ENCODE peak calls at places on chromosome 18, in seven cellular contexts. U is stimulated activated CD4-positive, alpha-beta T cell treated with anti-CD3 and anti-CD28 coated beads, TNF-alpha, amount 100 ng/mL, for 24 hours; Z is spleen; C is type B pancreatic cell; W is C1 segment of cervical spinal cord; M is activated CD8-positive, alpha-beta memory T cell treated with anti-CD3 and anti-CD28 coated beads, Interleukin-2, amount 50 U/mL, for 4 hours; L is NCI-H526. K is an unnamed sample.

GRCh38 chr18:32383040-32383819 is 87.5 kb downstream of the GAREM1 start:
- DNase-seq in M (no peak), Z (no peak), C (no peak), W (no peak), L (no peak), U (no peak), K (peak)

GRCh38 chr18:79916546-79917350 is 34.7 kb downstream of the SLC66A2 start:
- DNase-seq in W (no peak), C (peak), M (no peak), L (no peak), U (no peak), Z (peak), K (no peak)

GRCh38 chr18:70331456-70332097 is 42.7 kb downstream of the SOCS6 start:
- DNase-seq in C (no peak), M (no peak), W (no peak), U (no peak), Z (no peak), L (no peak), K (no peak)

GRCh38 chr18:28065793-28066186 is 111.1 kb downstream of the CDH2 start:
- DNase-seq in C (no peak), Z (no peak), U (no peak), M (no peak), L (no peak), W (no peak), K (no peak)

GRCh38 chr18:35049111-35050003 is 8.1 kb downstream of the MAPRE2 start:
- DNase-seq in Z (no peak), W (no peak), U (no peak), L (no peak), M (no peak), C (no peak), K (no peak)

GRCh38 chr18:9613550-9614400 is 584 bp downstream of the PPP4R1 start:
- DNase-seq in L (peak), M (peak), C (peak), U (no peak), Z (peak), W (peak), K (peak)

GRCh38 chr18:14086459-14087231 is 45.6 kb downstream of the ZNF519 start:
- DNase-seq in W (peak), U (no peak), L (peak), C (no peak), M (no peak), Z (no peak), K (peak)

GRCh38 chr18:77366725-77367641 is 117.3 kb downstream of the GALR1 start:
- DNase-seq in W (peak), L (peak), M (no peak), C (no peak), U (no peak), Z (no peak), K (no peak)

GRCh38 chr18:72868666-72869661 is 1.2 kb upstream of the NETO1 start:
- DNase-seq in Z (peak), W (no peak), L (no peak), M (no peak), C (no peak), U (no peak), K (no peak)

GRCh38 chr18:45274026-45274425 is 341.2 kb upstream of the SLC14A2 start:
- DNase-seq in C (no peak), W (no peak), L (no peak), Z (no peak), M (no peak), U (no peak), K (no peak)

GRCh38 chr18:49050462-49050861 is 99.7 kb upstream of the SMAD7 start:
- DNase-seq in U (no peak), Z (no peak), W (no peak), M (no peak), C (no peak), L (no peak), K (no peak)

GRCh38 chr18:21053127-21053526 is 58.5 kb downstream of the ROCK1 start:
- DNase-seq in U (no peak), C (no peak), L (no peak), M (no peak), Z (no peak), W (no peak), K (peak)

GRCh38 chr18:1383465-1383864 is 478.8 kb downstream of the ADCYAP1 start:
- DNase-seq in W (no peak), Z (no peak), M (no peak), U (no peak), C (no peak), L (no peak), K (no peak)

GRCh38 chr18:72612894-72613537 is 68.9 kb upstream of the CBLN2 start:
- DNase-seq in Z (no peak), W (no peak), U (no peak), C (no peak), L (no peak), M (no peak), K (no peak)

GRCh38 chr18:567119-567518 is 13.1 kb upstream of the CETN1 start:
- DNase-seq in W (no peak), L (no peak), U (no peak), M (no peak), C (no peak), Z (no peak), K (no peak)

GRCh38 chr18:41938445-41938844 is 16.6 kb upstream of the PIK3C3 start:
- DNase-seq in U (no peak), C (no peak), W (no peak), L (no peak), Z (no peak), M (no peak), K (peak)

GRCh38 chr18:76494541-76495403 is at the start of gene ZNF516:
- DNase-seq in U (no peak), Z (peak), M (peak), W (no peak), C (no peak), L (peak), K (no peak)

GRCh38 chr18:6741290-6741689 is 11.8 kb downstream of the ARHGAP28 start:
- DNase-seq in Z (no peak), C (no peak), M (no peak), W (no peak), L (no peak), U (no peak), K (peak)

GRCh38 chr18:35949903-35950627 is 22.4 kb upstream of the RMP24 start:
- DNase-seq in L (peak), Z (peak), W (peak), M (peak), U (peak), C (peak), K (no peak)

GRCh38 chr18:48949051-48949605 is 1.6 kb downstream of the SMAD7 start:
- DNase-seq in W (peak), L (peak), Z (peak), M (peak), C (no peak), U (no peak), K (no peak)

GRCh38 chr18:54119524-54120019 is 104.9 kb downstream of the MBD2 start:
- DNase-seq in Z (no peak), L (peak), M (no peak), U (no peak), C (no peak), W (peak), K (no peak)

GRCh38 chr18:79056827-79057367 is 12.3 kb upstream of the ATP9B start:
- DNase-seq in U (no peak), W (no peak), M (no peak), Z (no peak), C (no peak), L (no peak), K (no peak)

GRCh38 chr18:73756256-73757091 is 391.2 kb downstream of the FBXO15 start:
- DNase-seq in W (no peak), C (no peak), L (no peak), U (no peak), M (no peak), Z (no peak), K (no peak)

GRCh38 chr18:12645751-12646203 is 12.1 kb downstream of the SPIRE1 start:
- DNase-seq in C (no peak), U (no peak), Z (no peak), W (peak), M (no peak), L (peak), K (peak)

GRCh38 chr18:58189008-58189407 is 145.0 kb downstream of the NEDD4L start:
- DNase-seq in L (no peak), C (no peak), W (no peak), U (no peak), M (no peak), Z (no peak), K (no peak)

GRCh38 chr18:70354080-70354479 is 65.2 kb downstream of the SOCS6 start:
- DNase-seq in Z (no peak), L (no peak), W (no peak), U (no peak), M (no peak), C (no peak), K (no peak)

GRCh38 chr18:77250501-77250925 is 865 bp downstream of the GALR1 start:
- DNase-seq in Z (no peak), W (no peak), C (no peak), M (no peak), U (no peak), L (no peak), K (no peak)

GRCh38 chr18:75497576-75497975 is 70.1 kb upstream of the SMIM21 start:
- DNase-seq in W (no peak), U (no peak), Z (no peak), L (no peak), M (no peak), C (no peak), K (no peak)

GRCh38 chr18:46070683-46071614 is 1.1 kb downstream of the PSTPIP2 start:
- DNase-seq in M (no peak), Z (peak), L (no peak), C (peak), W (no peak), U (no peak), K (no peak)

GRCh38 chr18:58496231-58496630 is 132.7 kb downstream of the ALPK2 start:
- DNase-seq in C (no peak), M (no peak), W (no peak), L (no peak), Z (no peak), U (no peak), K (no peak)

GRCh38 chr18:42087876-42088275 is 132.8 kb downstream of the PIK3C3 start:
- DNase-seq in M (no peak), U (no peak), C (no peak), L (no peak), W (no peak), Z (no peak), K (no peak)

GRCh38 chr18:23226930-23227728 is 91.8 kb downstream of the CABLES1 start:
- DNase-seq in W (no peak), U (no peak), Z (no peak), M (no peak), L (no peak), C (no peak), K (peak)

GRCh38 chr18:2406544-2406943 is 164.8 kb downstream of the METTL4 start:
- DNase-seq in W (no peak), L (no peak), M (no peak), Z (no peak), U (no peak), C (no peak), K (peak)

GRCh38 chr18:70491734-70492348 is 203.0 kb downstream of the SOCS6 start:
- DNase-seq in U (peak), M (peak), Z (no peak), C (no peak), L (peak), W (peak), K (peak)

GRCh38 chr18:21740724-21741510 is at the start of gene MIB1:
- DNase-seq in Z (no peak), C (peak), L (peak), U (no peak), W (peak), M (peak), K (peak)

K was measured in NCI-H226.